ENCODE peak calls at places on chromosomes 6 and 20, in six cellular contexts. K is effector memory CD4-positive, alpha-beta T cell; N is NCI-H1105; T is stimulated activated CD4-positive, alpha-beta T cell treated with anti-CD3 and anti-CD28 coated beads, Interleukin-15, amount 100 ng/mL, for 24 hours; V is fibroblast of lung; F is LHCN-M2. L is an unnamed sample.

GRCh38 chr6:87487555-87487954 is 14.8 kb downstream of the SLC35A1 start:
- DNase-seq in K (no peak), V (peak; percentile 2), F (no peak), T (no peak), N (no peak), L (no peak)

GRCh38 chr20:9996944-9997343 is 37.8 kb upstream of the ANKEF1 start:
- DNase-seq in N (no peak), T (no peak), K (no peak), F (no peak), V (peak; percentile 43), L (no peak)

GRCh38 chr6:52731719-52732118 is 31.6 kb downstream of the GSTA2 start:
- DNase-seq in V (no peak), N (no peak), K (no peak), T (no peak), F (no peak), L (no peak)

GRCh38 chr20:44218441-44218840 is 7.9 kb upstream of the OSER1 start:
- DNase-seq in N (no peak), T (peak; percentile 52), V (no peak), F (no peak), K (peak; percentile 23), L (no peak)

GRCh38 chr6:85644374-85644762 is 1.7 kb upstream of the SYNCRIP start:
- DNase-seq in F (no peak), T (no peak), K (no peak), N (no peak), V (no peak), L (no peak)

GRCh38 chr6:6661684-6662083 is 73.2 kb downstream of the LY86 start:
- DNase-seq in N (peak; percentile 95), F (peak; percentile 11), T (no peak), K (no peak), V (peak; percentile 58), L (no peak)

GRCh38 chr6:42352856-42353564 is 98.7 kb downstream of the TRERF1 start:
- DNase-seq in T (no peak), N (no peak), F (peak; percentile 68), K (no peak), V (peak; percentile 66), L (no peak)

GRCh38 chr20:1942486-1943266 is 47.5 kb downstream of the SIRPA start:
- DNase-seq in V (no peak), F (no peak), N (no peak), K (no peak), T (no peak), L (no peak)

GRCh38 chr20:17614812-17615644 is 45.2 kb downstream of the DSTN start:
- DNase-seq in N (no peak), T (no peak), F (no peak), K (no peak), V (no peak), L (no peak)

GRCh38 chr20:38222923-38223742 is 37.4 kb downstream of the KIAA1755 start:
- DNase-seq in F (no peak), N (no peak), V (no peak), K (no peak), T (no peak), L (no peak)

GRCh38 chr6:30727920-30728605 is 7.9 kb downstream of the TUBB start:
- DNase-seq in V (peak; percentile 73), F (peak; percentile 71), K (no peak), T (no peak), N (no peak), L (no peak)

GRCh38 chr6:148819852-148820251 is 73.0 kb downstream of the UST start:
- DNase-seq in V (no peak), N (no peak), K (no peak), T (no peak), F (no peak), L (no peak)

GRCh38 chr6:150846641-150847040 is 18.9 kb upstream of the MTHFD1L start:
- DNase-seq in V (peak; percentile 12), K (no peak), T (no peak), F (no peak), N (no peak), L (no peak)

GRCh38 chr6:142753196-142753595 is 191.8 kb downstream of the HIVEP2 start:
- DNase-seq in K (no peak), V (no peak), F (no peak), T (no peak), N (no peak), L (no peak)